ENCODE peak calls at places on chromosome 6, in six cellular contexts. A is dorsolateral prefrontal cortex; S is HEK293T; M is effector memory CD8-positive, alpha-beta T cell; Q is NCI-H510A; I is tibial artery. U is an unnamed sample.

GRCh38 chr6:151254451-151255081 is 14.8 kb downstream of the AKAP12 start:
- DNase-seq in I (no peak), M (no peak), A (no peak), S (no peak), Q (no peak), U (no peak)

GRCh38 chr6:133964702-133965101 is 11.7 kb downstream of the TBPL1 start:
- DNase-seq in I (no peak), S (no peak), Q (no peak), M (no peak), A (no peak), U (no peak)

GRCh38 chr6:21754891-21755290 is 161.3 kb downstream of the SOX4 start:
- DNase-seq in M (no peak), A (no peak), Q (no peak), S (no peak), I (no peak), U (peak)

GRCh38 chr6:166173292-166173951 is 5.8 kb upstream of the TBXT start:
- DNase-seq in I (no peak), A (no peak), S (no peak), M (no peak), Q (peak), U (no peak)

GRCh38 chr6:21263531-21264287 is 329.8 kb upstream of the SOX4 start:
- DNase-seq in A (no peak), Q (peak), M (no peak), I (no peak), S (peak), U (no peak)

GRCh38 chr6:144585217-144585814 is 300.2 kb downstream of the UTRN start:
- DNase-seq in S (peak), A (no peak), Q (no peak), I (no peak), M (no peak), U (no peak)

GRCh38 chr6:52506502-52506875 is 70.4 kb downstream of the TRAM2 start:
- DNase-seq in A (no peak), Q (no peak), M (no peak), I (no peak), S (no peak), U (no peak)

GRCh38 chr6:89840538-89840937 is 10.9 kb downstream of the CASP8AP2 start:
- DNase-seq in A (no peak), Q (no peak), I (no peak), S (peak), M (no peak), U (no peak)

GRCh38 chr6:30834643-30835042 is 49.7 kb upstream of the DDR1 start:
- DNase-seq in I (no peak), A (no peak), S (no peak), M (no peak), Q (no peak), U (no peak)

GRCh38 chr6:146578054-146578453 is 20.7 kb upstream of the ADGB start:
- DNase-seq in A (no peak), I (no peak), Q (no peak), M (no peak), S (no peak), U (no peak)

GRCh38 chr6:16249971-16250370 is 11.6 kb downstream of the GMPR start:
- DNase-seq in M (no peak), S (no peak), Q (no peak), A (no peak), I (no peak), U (no peak)

GRCh38 chr6:6713660-6714446 is 125.3 kb downstream of the LY86 start:
- DNase-seq in M (no peak), A (no peak), I (no peak), Q (no peak), S (no peak), U (no peak)

GRCh38 chr6:52788478-52788877 is 15.1 kb downstream of the GSTA1 start:
- DNase-seq in I (no peak), M (no peak), A (no peak), Q (no peak), S (no peak), U (no peak)

GRCh38 chr6:30263734-30264133 is 50.5 kb upstream of the TRIM26 start:
- DNase-seq in A (no peak), M (no peak), S (no peak), I (no peak), Q (no peak), U (peak)

GRCh38 chr6:112013051-112013450 is 40.9 kb upstream of the CCN6 start:
- DNase-seq in S (no peak), I (no peak), M (no peak), A (no peak), Q (no peak), U (no peak)

GRCh38 chr6:137975058-137975940 is 108.2 kb downstream of the TNFAIP3 start:
- DNase-seq in I (no peak), Q (no peak), M (peak), A (no peak), S (no peak), U (no peak)

GRCh38 chr6:84767591-84768201 is 3.3 kb upstream of the TBX18 start:
- DNase-seq in A (no peak), I (no peak), Q (no peak), S (no peak), M (no peak), U (no peak)

GRCh38 chr6:11714798-11715285 is 63.8 kb downstream of the ADTRP start:
- DNase-seq in A (no peak), M (no peak), I (no peak), S (no peak), Q (no peak), U (no peak)

GRCh38 chr6:106510090-106510970 is 119.0 kb downstream of the RTN4IP1 start:
- DNase-seq in S (peak), A (no peak), I (peak), Q (peak), M (peak), U (peak)

GRCh38 chr6:29702519-29703103 is 20.6 kb upstream of the HLA-F start:
- DNase-seq in I (peak), Q (no peak), M (peak), S (peak), A (peak), U (peak)